ENCODE peak calls at places on chromosomes 2 and 18, in six cellular contexts. One of them, this sample, is unnamed.

GRCh38 chr2:225091336-225091735 is 49.1 kb upstream of the DOCK10 start:
- DNase-seq in endothelial cell of umbilical vein: no peak
- DNase-seq in activated CD4-positive, alpha-beta T cell treated with anti-CD3 and anti-CD28 coated beads, Interleukin-2, amount 50 U/mL, for 1 hour: no peak
- DNase-seq in lower lobe of right lung: no peak
- DNase-seq in RWPE1: peak
- DNase-seq in effector CD4-positive, alpha-beta T cell: no peak
- DNase-seq in this sample: no peak

GRCh38 chr2:224046752-224047151 is 7.7 kb upstream of the SERPINE2 start:
- DNase-seq in lower lobe of right lung: no peak
- DNase-seq in effector CD4-positive, alpha-beta T cell: no peak
- DNase-seq in RWPE1: no peak
- DNase-seq in endothelial cell of umbilical vein: no peak
- DNase-seq in activated CD4-positive, alpha-beta T cell treated with anti-CD3 and anti-CD28 coated beads, Interleukin-2, amount 50 U/mL, for 1 hour: no peak
- DNase-seq in this sample: no peak

GRCh38 chr18:11885278-11885991 is 22.7 kb downstream of the MPPE1 start:
- DNase-seq in endothelial cell of umbilical vein: no peak
- DNase-seq in RWPE1: no peak
- DNase-seq in activated CD4-positive, alpha-beta T cell treated with anti-CD3 and anti-CD28 coated beads, Interleukin-2, amount 50 U/mL, for 1 hour: no peak
- DNase-seq in effector CD4-positive, alpha-beta T cell: no peak
- DNase-seq in lower lobe of right lung: peak
- DNase-seq in this sample: no peak

GRCh38 chr2:241665731-241666440 is 20.7 kb downstream of the DTYMK start:
- DNase-seq in endothelial cell of umbilical vein: no peak
- DNase-seq in RWPE1: no peak
- DNase-seq in effector CD4-positive, alpha-beta T cell: no peak
- DNase-seq in lower lobe of right lung: no peak
- DNase-seq in activated CD4-positive, alpha-beta T cell treated with anti-CD3 and anti-CD28 coated beads, Interleukin-2, amount 50 U/mL, for 1 hour: no peak
- DNase-seq in this sample: no peak

GRCh38 chr2:68767996-68768395 is 33.4 kb downstream of the ARHGAP25 start:
- DNase-seq in endothelial cell of umbilical vein: no peak
- DNase-seq in RWPE1: no peak
- DNase-seq in effector CD4-positive, alpha-beta T cell: no peak
- DNase-seq in lower lobe of right lung: no peak
- DNase-seq in activated CD4-positive, alpha-beta T cell treated with anti-CD3 and anti-CD28 coated beads, Interleukin-2, amount 50 U/mL, for 1 hour: no peak
- DNase-seq in this sample: no peak

GRCh38 chr2:80830891-80831290 is 526.3 kb upstream of the LRRTM1 start:
- DNase-seq in endothelial cell of umbilical vein: no peak
- DNase-seq in effector CD4-positive, alpha-beta T cell: no peak
- DNase-seq in activated CD4-positive, alpha-beta T cell treated with anti-CD3 and anti-CD28 coated beads, Interleukin-2, amount 50 U/mL, for 1 hour: no peak
- DNase-seq in RWPE1: no peak
- DNase-seq in lower lobe of right lung: no peak
- DNase-seq in this sample: no peak

GRCh38 chr2:127570282-127571250 is 35.1 kb downstream of the MYO7B start:
- DNase-seq in effector CD4-positive, alpha-beta T cell: no peak
- DNase-seq in RWPE1: no peak
- DNase-seq in activated CD4-positive, alpha-beta T cell treated with anti-CD3 and anti-CD28 coated beads, Interleukin-2, amount 50 U/mL, for 1 hour: no peak
- DNase-seq in endothelial cell of umbilical vein: no peak
- DNase-seq in lower lobe of right lung: no peak
- DNase-seq in this sample: peak

GRCh38 chr18:69590150-69590549 is 189.5 kb downstream of the DOK6 start:
- DNase-seq in activated CD4-positive, alpha-beta T cell treated with anti-CD3 and anti-CD28 coated beads, Interleukin-2, amount 50 U/mL, for 1 hour: no peak
- DNase-seq in effector CD4-positive, alpha-beta T cell: no peak
- DNase-seq in lower lobe of right lung: no peak
- DNase-seq in endothelial cell of umbilical vein: no peak
- DNase-seq in RWPE1: no peak
- DNase-seq in this sample: no peak

GRCh38 chr2:108325756-108326155 is 37.1 kb downstream of the SULT1C2 start:
- DNase-seq in endothelial cell of umbilical vein: no peak
- DNase-seq in lower lobe of right lung: no peak
- DNase-seq in effector CD4-positive, alpha-beta T cell: no peak
- DNase-seq in RWPE1: no peak
- DNase-seq in activated CD4-positive, alpha-beta T cell treated with anti-CD3 and anti-CD28 coated beads, Interleukin-2, amount 50 U/mL, for 1 hour: no peak
- DNase-seq in this sample: no peak

GRCh38 chr2:53356291-53356905 is 411.2 kb upstream of the CHAC2 start:
- DNase-seq in lower lobe of right lung: no peak
- DNase-seq in activated CD4-positive, alpha-beta T cell treated with anti-CD3 and anti-CD28 coated beads, Interleukin-2, amount 50 U/mL, for 1 hour: no peak
- DNase-seq in endothelial cell of umbilical vein: no peak
- DNase-seq in effector CD4-positive, alpha-beta T cell: no peak
- DNase-seq in RWPE1: no peak
- DNase-seq in this sample: peak

GRCh38 chr18:23321996-23322395 is 131.1 kb upstream of the RIOK3 start:
- DNase-seq in lower lobe of right lung: no peak
- DNase-seq in activated CD4-positive, alpha-beta T cell treated with anti-CD3 and anti-CD28 coated beads, Interleukin-2, amount 50 U/mL, for 1 hour: no peak
- DNase-seq in effector CD4-positive, alpha-beta T cell: no peak
- DNase-seq in endothelial cell of umbilical vein: no peak
- DNase-seq in RWPE1: no peak
- DNase-seq in this sample: no peak

GRCh38 chr2:233803994-233804393 is 25.9 kb downstream of the MROH2A start:
- DNase-seq in effector CD4-positive, alpha-beta T cell: no peak
- DNase-seq in lower lobe of right lung: peak
- DNase-seq in activated CD4-positive, alpha-beta T cell treated with anti-CD3 and anti-CD28 coated beads, Interleukin-2, amount 50 U/mL, for 1 hour: no peak
- DNase-seq in RWPE1: no peak
- DNase-seq in endothelial cell of umbilical vein: no peak
- DNase-seq in this sample: peak